ENCODE peak calls at places on chromosomes 5 and 9, in four cellular contexts. F is transverse colon, B is body of pancreas, E is right atrium auricular region. N is an unnamed sample.

GRCh38 chr5:131994090-131994489 is 17.4 kb downstream of the ACSL6 start:
- DNase-seq in F (no peak), B (no peak), E (no peak), N (no peak)

GRCh38 chr5:178323961-178324360 is 91.4 kb upstream of the PHYKPL start:
- DNase-seq in B (no peak), F (no peak), E (no peak), N (no peak)

GRCh38 chr5:57298985-57299491 is 125.2 kb downstream of the GPBP1 start:
- DNase-seq in B (peak; percentile 23), F (peak; percentile 30), E (peak; percentile 60), N (no peak)

GRCh38 chr9:114203410-114204140 is 48.2 kb downstream of the COL27A1 start:
- DNase-seq in F (no peak), E (no peak), B (no peak), N (no peak)

GRCh38 chr9:107270580-107270979 is 12.5 kb upstream of the RAD23B start:
- DNase-seq in B (no peak), E (no peak), F (no peak), N (no peak)

GRCh38 chr9:97737429-97737828 is 40.3 kb upstream of the XPA start:
- DNase-seq in E (no peak), F (no peak), B (peak; percentile 18), N (peak; percentile 19)

GRCh38 chr9:133199648-133200321 is 9.3 kb downstream of the OBP2B start:
- DNase-seq in E (no peak), B (peak; percentile 62), F (peak; percentile 31), N (no peak)

GRCh38 chr5:123422433-123423277 is 548 bp downstream of the CEP120 start:
- DNase-seq in E (no peak), B (peak; percentile 21), F (no peak), N (no peak)

GRCh38 chr9:101601904-101602765 is 7.4 kb upstream of the PPP3R2 start:
- DNase-seq in F (no peak), E (no peak), B (peak; percentile 18), N (peak; percentile 26)

GRCh38 chr5:62328772-62329491 is 22.9 kb downstream of the KIF2A start:
- DNase-seq in E (no peak), B (no peak), F (no peak), N (no peak)

GRCh38 chr9:131203438-131204219 is 72.7 kb downstream of the FAM78A start:
- DNase-seq in B (no peak), E (no peak), F (no peak), N (no peak)

GRCh38 chr5:149837680-149838269 is 106.8 kb downstream of the PDE6A start:
- DNase-seq in E (no peak), B (peak; percentile 42), F (peak; percentile 69), N (peak; percentile 74)

DNA sequence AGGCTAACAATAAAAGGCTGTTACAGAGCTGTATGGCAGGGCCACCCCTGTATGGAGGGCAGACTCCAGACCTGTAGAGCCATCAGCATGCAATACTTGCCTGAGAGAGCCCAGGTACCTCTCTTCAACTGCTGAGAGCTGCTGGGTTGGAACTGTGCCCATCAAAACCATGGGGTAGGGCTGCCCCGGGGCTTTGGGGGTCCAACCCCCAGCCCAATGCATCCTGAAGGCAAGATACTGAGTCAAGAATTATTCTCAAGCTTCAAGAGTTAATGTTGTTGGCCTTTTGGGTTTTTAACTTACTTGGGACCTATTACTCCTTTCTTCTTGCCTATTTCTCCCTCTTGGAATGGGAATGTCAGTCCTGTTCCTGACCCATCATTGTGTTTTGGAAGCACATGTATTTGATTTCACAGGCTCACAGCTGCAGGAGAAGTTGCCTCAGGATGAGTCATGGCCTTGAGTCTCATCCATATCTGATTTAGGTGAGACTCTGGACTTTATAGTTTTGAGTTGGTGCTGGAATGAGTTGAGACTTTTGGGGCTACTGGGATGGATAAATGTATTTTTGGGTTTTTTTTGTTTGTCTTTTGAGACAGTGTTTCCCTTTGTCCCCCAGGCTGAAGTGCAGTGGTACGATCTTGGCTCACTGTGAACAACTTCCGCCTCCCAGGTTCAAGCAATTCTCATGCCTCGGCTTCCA is 21.0 kb upstream of the CDK7 start:
- DNase-seq in F (no peak), B (no peak), E (no peak), N (no peak)
- H3K27ac ChIP-seq in F (no peak overlapping the region), B (no peak overlapping the region), E (no peak overlapping the region), N (no peak overlapping the region)

DNA sequence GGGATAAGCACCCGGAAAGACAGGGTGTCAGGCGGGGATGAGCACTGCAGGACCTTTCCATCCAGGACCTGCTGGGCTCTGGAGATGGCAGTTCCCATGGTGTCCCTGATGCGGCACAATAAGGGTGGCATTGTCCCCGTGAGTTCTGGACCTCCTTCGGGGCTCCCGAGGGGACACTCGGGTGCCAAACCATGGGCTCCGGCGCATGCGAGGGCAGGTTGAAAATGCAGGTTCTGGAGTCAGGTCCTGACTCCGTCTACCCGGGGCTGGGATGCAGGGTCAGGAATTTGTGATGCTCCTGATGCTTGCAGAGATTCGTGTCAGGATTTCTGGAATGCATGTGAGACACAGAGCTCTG is 682 bp downstream of the FCN2 start:
- DNase-seq in F (no peak), B (no peak), E (no peak), N (no peak)
- H3K27me3 ChIP-seq in F (no peaks in the 10 kb centered on the region), B (no peaks in the 10 kb centered on the region), E (no peaks in the 10 kb centered on the region), N (no peaks in the 10 kb centered on the region)

GRCh38 chr5:124888050-124888506 is 141.6 kb upstream of the ZNF608 start:
- DNase-seq in F (no peak), E (no peak), B (peak; percentile 56), N (no peak)
- TF ChIP-seq CTCF in F (no peak), E (no peak), B (peak; percentile 32), N (no peak)

GRCh38 chr9:37201581-37201980 is 81.2 kb downstream of the ZCCHC7 start:
- DNase-seq in E (no peak), F (no peak), B (no peak), N (no peak)

GRCh38 chr9:37197158-37198033 is 77.0 kb downstream of the ZCCHC7 start:
- DNase-seq in B (no peak), E (no peak), F (no peak), N (no peak)

GRCh38 chr9:37200572-37201005 is 80.2 kb downstream of the ZCCHC7 start:
- DNase-seq in F (no peak), B (no peak), E (no peak), N (no peak)

GRCh38 chr9:37198831-37199230 is 78.5 kb downstream of the ZCCHC7 start:
- DNase-seq in E (no peak), B (no peak), F (no peak), N (no peak)

DNA sequence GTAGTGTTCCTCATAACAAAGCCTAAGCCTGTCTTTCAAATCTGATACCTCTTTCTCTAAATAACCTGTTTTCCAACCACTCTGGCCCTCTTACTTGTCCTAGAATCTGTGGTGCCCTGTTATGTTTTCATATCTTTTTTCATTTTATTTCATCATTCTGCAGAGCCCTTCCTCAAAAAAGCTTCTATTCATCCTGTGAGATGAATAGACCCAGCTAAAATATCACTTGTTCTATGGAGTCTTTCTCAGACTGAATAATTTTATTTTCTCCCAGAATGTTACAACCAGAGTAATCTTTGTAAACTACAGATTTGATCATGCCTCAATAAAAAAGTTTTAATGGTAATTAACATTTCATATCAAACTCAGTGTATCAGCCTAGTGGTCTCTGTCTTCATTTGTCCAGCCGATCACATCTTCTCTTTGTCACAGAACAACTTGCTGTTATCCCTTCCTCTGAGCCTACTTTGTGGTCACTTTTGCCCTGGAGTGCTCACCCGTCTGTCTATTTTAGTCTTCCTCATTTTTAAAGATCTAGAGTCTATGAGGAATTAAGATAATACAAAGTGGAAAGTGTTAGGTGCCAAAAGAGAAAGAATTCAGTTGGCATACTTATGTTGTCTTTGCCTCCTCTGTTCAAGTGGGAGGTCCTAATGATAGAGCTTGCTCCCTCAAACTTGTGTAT is 77.8 kb downstream of the ZCCHC7 start:
- DNase-seq in E (no peak), F (no peak), B (no peak), N (no peak)
- H3K27ac ChIP-seq in E (no peak overlapping the region), F (no peak overlapping the region), B (no peak overlapping the region), N (no peak overlapping the region)

N was measured in dorsolateral prefrontal cortex.